ENCODE peak calls at places on chromosomes 2 and 18, in five cellular contexts. One of them, this sample, is unnamed.

GRCh38 chr18:75223687-75224347 is 13.2 kb downstream of the TSHZ1 start:
- DNase-seq in upper lobe of right lung: no peak
- DNase-seq in AG04449: no peak
- DNase-seq in GM13977: no peak
- DNase-seq in A549: no peak
- DNase-seq in this sample: no peak

GRCh38 chr18:50061876-50062517 is 132.9 kb downstream of the MYO5B start:
- DNase-seq in upper lobe of right lung: no peak
- DNase-seq in AG04449: no peak
- DNase-seq in GM13977: no peak
- DNase-seq in A549: no peak
- DNase-seq in this sample: no peak

GRCh38 chr18:75896865-75897264 is 469.4 kb upstream of the SMIM21 start:
- DNase-seq in upper lobe of right lung: no peak
- DNase-seq in AG04449: no peak
- DNase-seq in GM13977: no peak
- DNase-seq in A549: peak; percentile 16
- DNase-seq in this sample: peak; percentile 18

GRCh38 chr2:206442854-206443734 is at the start of gene ADAM23:
- DNase-seq in upper lobe of right lung: no peak
- DNase-seq in AG04449: no peak
- DNase-seq in GM13977: peak; percentile 87
- DNase-seq in A549: peak; percentile 54
- DNase-seq in this sample: peak; percentile 69

GRCh38 chr2:196170202-196170680 is 1.1 kb downstream of the STK17B start:
- DNase-seq in upper lobe of right lung: no peak
- DNase-seq in AG04449: no peak
- DNase-seq in GM13977: no peak
- DNase-seq in A549: peak; percentile 51
- DNase-seq in this sample: no peak

GRCh38 chr2:196247979-196248286 is 76.6 kb upstream of the STK17B start:
- DNase-seq in upper lobe of right lung: no peak
- DNase-seq in AG04449: no peak
- DNase-seq in GM13977: no peak
- DNase-seq in A549: no peak
- DNase-seq in this sample: no peak

GRCh38 chr2:97732436-97733340 is 19.3 kb downstream of the ZAP70 start:
- DNase-seq in upper lobe of right lung: peak; percentile 52
- DNase-seq in AG04449: no peak
- DNase-seq in GM13977: no peak
- DNase-seq in A549: no peak
- DNase-seq in this sample: no peak

GRCh38 chr2:1609040-1609439 is 135.3 kb downstream of the PXDN start:
- DNase-seq in upper lobe of right lung: no peak
- DNase-seq in AG04449: no peak
- DNase-seq in GM13977: no peak
- DNase-seq in A549: no peak
- DNase-seq in this sample: no peak

GRCh38 chr2:37713258-37713700 is 41.8 kb upstream of the CDC42EP3 start:
- DNase-seq in upper lobe of right lung: no peak
- DNase-seq in AG04449: no peak
- DNase-seq in GM13977: no peak
- DNase-seq in A549: no peak
- DNase-seq in this sample: no peak

GRCh38 chr2:43221660-43222471 is 4.5 kb downstream of the ZFP36L2 start:
- DNase-seq in upper lobe of right lung: peak; percentile 91
- DNase-seq in AG04449: peak; percentile 73
- DNase-seq in GM13977: no peak
- DNase-seq in A549: peak; percentile 91
- DNase-seq in this sample: peak; percentile 77

GRCh38 chr18:59357928-59358327 is 1.1 kb downstream of the LMAN1 start:
- DNase-seq in upper lobe of right lung: no peak
- DNase-seq in AG04449: peak; percentile 46
- DNase-seq in GM13977: no peak
- DNase-seq in A549: no peak
- DNase-seq in this sample: no peak

GRCh38 chr2:188142636-188143035 is 149.0 kb upstream of the GULP1 start:
- DNase-seq in upper lobe of right lung: no peak
- DNase-seq in AG04449: peak; percentile 7
- DNase-seq in GM13977: no peak
- DNase-seq in A549: peak; percentile 41
- DNase-seq in this sample: no peak

GRCh38 chr2:39696838-39697237 is 31.1 kb downstream of the TMEM178A start:
- DNase-seq in upper lobe of right lung: no peak
- DNase-seq in AG04449: peak; percentile 28
- DNase-seq in GM13977: no peak
- DNase-seq in A549: peak; percentile 17
- DNase-seq in this sample: no peak

GRCh38 chr2:138071720-138072719 is 107.7 kb downstream of the HNMT start:
- DNase-seq in upper lobe of right lung: no peak
- DNase-seq in AG04449: no peak
- DNase-seq in GM13977: no peak
- DNase-seq in A549: peak; percentile 94
- DNase-seq in this sample: no peak

GRCh38 chr2:62687644-62688043 is 17.9 kb upstream of the EHBP1 start:
- DNase-seq in upper lobe of right lung: no peak
- DNase-seq in AG04449: no peak
- DNase-seq in GM13977: no peak
- DNase-seq in A549: no peak
- DNase-seq in this sample: no peak

GRCh38 chr18:58514773-58515172 is 114.1 kb downstream of the ALPK2 start:
- DNase-seq in upper lobe of right lung: no peak
- DNase-seq in AG04449: no peak
- DNase-seq in GM13977: no peak
- DNase-seq in A549: no peak
- DNase-seq in this sample: no peak

GRCh38 chr2:24512404-24512803 is 21.4 kb downstream of the NCOA1 start:
- DNase-seq in upper lobe of right lung: no peak
- DNase-seq in AG04449: no peak
- DNase-seq in GM13977: no peak
- DNase-seq in A549: no peak
- DNase-seq in this sample: no peak

GRCh38 chr2:24513266-24513665 is 22.2 kb downstream of the NCOA1 start:
- DNase-seq in upper lobe of right lung: no peak
- DNase-seq in AG04449: no peak
- DNase-seq in GM13977: no peak
- DNase-seq in A549: no peak
- DNase-seq in this sample: no peak

GRCh38 chr2:24512836-24513235 is 21.8 kb downstream of the NCOA1 start:
- DNase-seq in upper lobe of right lung: no peak
- DNase-seq in AG04449: no peak
- DNase-seq in GM13977: no peak
- DNase-seq in A549: no peak
- DNase-seq in this sample: no peak

GRCh38 chr2:24513672-24514071 is 22.6 kb downstream of the NCOA1 start:
- DNase-seq in upper lobe of right lung: no peak
- DNase-seq in AG04449: no peak
- DNase-seq in GM13977: no peak
- DNase-seq in A549: no peak
- DNase-seq in this sample: no peak

GRCh38 chr2:24511894-24512293 is 20.8 kb downstream of the NCOA1 start:
- DNase-seq in upper lobe of right lung: no peak
- DNase-seq in AG04449: no peak
- DNase-seq in GM13977: no peak
- DNase-seq in A549: no peak
- DNase-seq in this sample: no peak
- TF ChIP-seq CTCF in upper lobe of right lung: no peak
- TF ChIP-seq CTCF in AG04449: no peak
- TF ChIP-seq CTCF in GM13977: no peak
- TF ChIP-seq CTCF in A549: no peak
- TF ChIP-seq CTCF in this sample: no peak

GRCh38 chr2:202695166-202695565 is 60.4 kb downstream of the FAM117B start:
- DNase-seq in upper lobe of right lung: no peak
- DNase-seq in AG04449: no peak
- DNase-seq in GM13977: no peak
- DNase-seq in A549: no peak
- DNase-seq in this sample: no peak

GRCh38 chr2:202689898-202690297 is 55.1 kb downstream of the FAM117B start:
- DNase-seq in upper lobe of right lung: no peak
- DNase-seq in AG04449: no peak
- DNase-seq in GM13977: no peak
- DNase-seq in A549: no peak
- DNase-seq in this sample: no peak

GRCh38 chr2:202690321-202690900 is 55.6 kb downstream of the FAM117B start:
- DNase-seq in upper lobe of right lung: no peak
- DNase-seq in AG04449: no peak
- DNase-seq in GM13977: no peak
- DNase-seq in A549: no peak
- DNase-seq in this sample: no peak

GRCh38 chr2:202689459-202689858 is 54.7 kb downstream of the FAM117B start:
- DNase-seq in upper lobe of right lung: no peak
- DNase-seq in AG04449: no peak
- DNase-seq in GM13977: no peak
- DNase-seq in A549: no peak
- DNase-seq in this sample: no peak

DNA sequence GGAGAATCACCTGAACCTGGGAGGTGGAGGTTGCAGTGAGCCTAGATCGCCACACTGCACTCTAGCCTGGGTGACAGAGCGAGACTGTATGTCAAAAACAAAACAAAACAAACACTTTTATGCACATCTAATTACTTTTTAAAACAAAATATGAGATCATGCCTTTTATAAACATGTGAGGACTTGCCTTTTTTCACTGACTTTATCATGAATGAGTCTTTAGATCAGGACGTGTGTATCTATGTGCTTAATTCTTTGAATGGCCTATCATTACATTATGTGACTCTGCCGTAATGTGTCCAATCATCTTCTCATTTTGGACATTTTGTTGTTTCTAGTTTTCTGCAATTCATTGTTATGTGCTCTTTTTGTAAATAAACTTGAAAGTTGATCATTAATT is 58.7 kb downstream of the FAM117B start:
- DNase-seq in upper lobe of right lung: no peak
- DNase-seq in AG04449: no peak
- DNase-seq in GM13977: no peak
- DNase-seq in A549: no peak
- DNase-seq in this sample: no peak
- TF ChIP-seq CTCF in upper lobe of right lung: no peak
- TF ChIP-seq CTCF in AG04449: no peak
- TF ChIP-seq CTCF in GM13977: no peak
- TF ChIP-seq CTCF in A549: no peak
- TF ChIP-seq CTCF in this sample: no peak

GRCh38 chr2:213187833-213188532 is 36.6 kb upstream of the IKZF2 start:
- DNase-seq in upper lobe of right lung: no peak
- DNase-seq in AG04449: peak; percentile 51
- DNase-seq in GM13977: no peak
- DNase-seq in A549: peak; percentile 52
- DNase-seq in this sample: no peak

GRCh38 chr2:213185147-213185822 is 33.9 kb upstream of the IKZF2 start:
- DNase-seq in upper lobe of right lung: no peak
- DNase-seq in AG04449: no peak
- DNase-seq in GM13977: no peak
- DNase-seq in A549: no peak
- DNase-seq in this sample: no peak

GRCh38 chr2:213187386-213187785 is 36.0 kb upstream of the IKZF2 start:
- DNase-seq in upper lobe of right lung: no peak
- DNase-seq in AG04449: no peak
- DNase-seq in GM13977: no peak
- DNase-seq in A549: no peak
- DNase-seq in this sample: no peak

GRCh38 chr2:213188971-213189899 is 37.8 kb upstream of the IKZF2 start:
- DNase-seq in upper lobe of right lung: no peak
- DNase-seq in AG04449: no peak
- DNase-seq in GM13977: no peak
- DNase-seq in A549: no peak
- DNase-seq in this sample: peak; percentile 8

DNA sequence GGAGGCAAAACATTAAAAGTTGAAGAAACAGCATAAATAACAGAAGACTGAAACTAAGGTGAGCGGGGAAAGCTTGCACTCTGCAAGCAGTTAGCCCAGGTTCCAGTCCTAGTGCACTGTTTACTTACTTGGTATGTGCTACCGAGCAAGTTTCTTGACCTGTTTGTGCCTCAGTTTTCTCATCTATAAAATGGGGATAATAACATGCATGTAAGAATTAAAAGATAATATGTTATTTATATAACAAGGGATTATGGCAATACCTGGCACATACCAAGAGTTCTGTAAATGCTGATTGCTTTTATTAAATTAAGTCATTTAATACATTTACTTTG is 37.1 kb upstream of the IKZF2 start:
- DNase-seq in upper lobe of right lung: no peak
- DNase-seq in AG04449: no peak
- DNase-seq in GM13977: no peak
- DNase-seq in A549: no peak
- DNase-seq in this sample: no peak
- TF ChIP-seq CTCF in upper lobe of right lung: no peak
- TF ChIP-seq CTCF in AG04449: no peak
- TF ChIP-seq CTCF in GM13977: no peak
- TF ChIP-seq CTCF in A549: no peak
- TF ChIP-seq CTCF in this sample: no peak

DNA sequence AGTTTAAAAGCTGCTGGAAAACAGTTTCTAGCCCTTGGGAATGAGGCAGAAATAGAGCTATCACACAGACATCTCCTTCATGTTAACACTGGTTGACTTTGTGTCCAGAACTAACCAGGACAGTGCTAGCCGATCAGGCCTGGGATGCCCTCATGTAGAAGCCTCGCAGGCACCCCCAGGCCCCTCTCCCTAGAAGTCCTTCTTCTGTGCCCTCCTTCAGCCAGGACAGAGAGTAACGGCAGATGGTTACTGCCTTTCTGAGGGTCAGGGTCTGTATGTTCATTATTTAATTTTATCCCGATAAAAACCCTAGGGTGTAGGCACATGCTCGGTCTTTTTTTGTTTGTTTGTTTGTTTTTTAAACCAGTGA is 10.7 kb upstream of the RPL31 start:
- DNase-seq in upper lobe of right lung: no peak
- DNase-seq in AG04449: no peak
- DNase-seq in GM13977: no peak
- DNase-seq in A549: no peak
- DNase-seq in this sample: no peak
- TF ChIP-seq CTCF in upper lobe of right lung: no peak
- TF ChIP-seq CTCF in AG04449: no peak
- TF ChIP-seq CTCF in GM13977: no peak
- TF ChIP-seq CTCF in A549: no peak
- TF ChIP-seq CTCF in this sample: no peak

DNA sequence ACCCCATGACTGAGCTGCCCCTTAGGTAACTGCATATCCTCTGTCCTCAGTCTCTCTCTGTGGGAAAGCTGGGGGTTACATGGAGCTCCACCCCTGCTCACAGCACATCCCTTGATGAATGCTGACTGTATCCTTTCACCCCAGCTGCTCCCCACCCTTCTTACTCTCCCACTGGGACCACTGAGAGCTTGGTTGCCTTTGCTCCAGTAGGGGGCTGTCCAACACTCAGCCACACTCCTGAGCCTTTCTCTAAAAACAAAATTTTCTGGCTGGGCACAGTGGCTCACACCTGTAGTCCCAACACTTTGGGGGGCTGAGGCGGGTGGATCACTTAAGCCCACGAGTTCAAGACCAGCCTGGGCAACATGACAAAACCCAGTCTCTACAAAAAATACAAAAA is 89.2 kb upstream of the MSH2 start:
- DNase-seq in upper lobe of right lung: no peak
- DNase-seq in AG04449: no peak
- DNase-seq in GM13977: no peak
- DNase-seq in A549: no peak
- DNase-seq in this sample: no peak
- TF ChIP-seq CTCF in upper lobe of right lung: no peak
- TF ChIP-seq CTCF in AG04449: no peak
- TF ChIP-seq CTCF in GM13977: peak; percentile 18
- TF ChIP-seq CTCF in A549: no peak
- TF ChIP-seq CTCF in this sample: no peak

GRCh38 chr2:176561706-176562105 is 292.5 kb downstream of the MTX2 start:
- DNase-seq in upper lobe of right lung: no peak
- DNase-seq in AG04449: no peak
- DNase-seq in GM13977: no peak
- DNase-seq in A549: peak; percentile 33
- DNase-seq in this sample: no peak
- TF ChIP-seq CTCF in upper lobe of right lung: no peak
- TF ChIP-seq CTCF in AG04449: no peak
- TF ChIP-seq CTCF in GM13977: no peak
- TF ChIP-seq CTCF in A549: no peak
- TF ChIP-seq CTCF in this sample: no peak